ENCODE peak calls at places on chromosomes 7 and 10, in eight cellular contexts. Z, N, S, K, Q, B, A and T are unnamed samples.
A peak's percentile ranks its signal among the peaks of the same experiment; 100 is the strongest.

GRCh38 chr7:80711521-80711920 is 73.1 kb downstream of the CD36 start:
- DNase-seq in Z (no peak), N (no peak), S (peak; percentile 38), K (no peak), Q (no peak), B (no peak), A (peak; percentile 68), T (peak; percentile 97)

GRCh38 chr7:82567841-82568240 is 124.3 kb upstream of the CACNA2D1 start:
- DNase-seq in Z (no peak), N (no peak), S (no peak), K (no peak), Q (no peak), B (no peak), A (no peak), T (no peak)

GRCh38 chr7:84729284-84729683 is 457.6 kb downstream of the SEMA3D start:
- DNase-seq in Z (no peak), N (no peak), S (peak; percentile 15), K (peak; percentile 65), Q (no peak), B (no peak), A (peak; percentile 69), T (no peak)

GRCh38 chr10:56178210-56178609 is 182.8 kb downstream of the ZWINT start:
- DNase-seq in Z (no peak), N (no peak), S (no peak), K (no peak), Q (no peak), B (no peak), A (no peak), T (no peak)

GRCh38 chr7:43953071-43953470 is 26.8 kb downstream of the UBE2D4 start:
- DNase-seq in Z (no peak), N (no peak), S (no peak), K (no peak), Q (no peak), B (no peak), A (no peak), T (no peak)

GRCh38 chr10:88062385-88062784 is 199.0 kb downstream of the PTEN start:
- DNase-seq in Z (no peak), N (peak; percentile 93), S (no peak), K (no peak), Q (peak; percentile 48), B (no peak), A (peak; percentile 13), T (no peak)

GRCh38 chr10:126133906-126134703 is 237.7 kb downstream of the FANK1 start:
- DNase-seq in Z (no peak), N (no peak), S (peak; percentile 78), K (peak; percentile 69), Q (no peak), B (no peak), A (peak; percentile 89), T (peak; percentile 83)

GRCh38 chr10:24882047-24882698 is 70.2 kb downstream of the PRTFDC1 start:
- DNase-seq in Z (no peak), N (peak; percentile 70), S (no peak), K (peak; percentile 93), Q (no peak), B (no peak), A (peak; percentile 81), T (peak; percentile 71)

GRCh38 chr10:124734311-124735166 is 9.6 kb downstream of the FAM53B start:
- DNase-seq in Z (no peak), N (peak; percentile 58), S (no peak), K (no peak), Q (no peak), B (no peak), A (no peak), T (no peak)

GRCh38 chr7:125504848-125505247 is 575.2 kb upstream of the POT1 start:
- DNase-seq in Z (no peak), N (no peak), S (no peak), K (no peak), Q (no peak), B (no peak), A (no peak), T (no peak)

GRCh38 chr7:29881724-29882123 is 75.4 kb downstream of the WIPF3 start:
- DNase-seq in Z (peak; percentile 76), N (no peak), S (no peak), K (no peak), Q (no peak), B (no peak), A (no peak), T (no peak)

GRCh38 chr7:29882481-29882880 is 76.2 kb downstream of the WIPF3 start:
- DNase-seq in Z (no peak), N (no peak), S (no peak), K (no peak), Q (no peak), B (no peak), A (no peak), T (no peak)

GRCh38 chr7:29885626-29886025 is 79.3 kb downstream of the WIPF3 start:
- DNase-seq in Z (no peak), N (no peak), S (no peak), K (no peak), Q (no peak), B (no peak), A (no peak), T (no peak)

GRCh38 chr7:29884399-29885272 is 78.3 kb downstream of the WIPF3 start:
- DNase-seq in Z (no peak), N (no peak), S (no peak), K (no peak), Q (no peak), B (no peak), A (no peak), T (no peak)

DNA sequence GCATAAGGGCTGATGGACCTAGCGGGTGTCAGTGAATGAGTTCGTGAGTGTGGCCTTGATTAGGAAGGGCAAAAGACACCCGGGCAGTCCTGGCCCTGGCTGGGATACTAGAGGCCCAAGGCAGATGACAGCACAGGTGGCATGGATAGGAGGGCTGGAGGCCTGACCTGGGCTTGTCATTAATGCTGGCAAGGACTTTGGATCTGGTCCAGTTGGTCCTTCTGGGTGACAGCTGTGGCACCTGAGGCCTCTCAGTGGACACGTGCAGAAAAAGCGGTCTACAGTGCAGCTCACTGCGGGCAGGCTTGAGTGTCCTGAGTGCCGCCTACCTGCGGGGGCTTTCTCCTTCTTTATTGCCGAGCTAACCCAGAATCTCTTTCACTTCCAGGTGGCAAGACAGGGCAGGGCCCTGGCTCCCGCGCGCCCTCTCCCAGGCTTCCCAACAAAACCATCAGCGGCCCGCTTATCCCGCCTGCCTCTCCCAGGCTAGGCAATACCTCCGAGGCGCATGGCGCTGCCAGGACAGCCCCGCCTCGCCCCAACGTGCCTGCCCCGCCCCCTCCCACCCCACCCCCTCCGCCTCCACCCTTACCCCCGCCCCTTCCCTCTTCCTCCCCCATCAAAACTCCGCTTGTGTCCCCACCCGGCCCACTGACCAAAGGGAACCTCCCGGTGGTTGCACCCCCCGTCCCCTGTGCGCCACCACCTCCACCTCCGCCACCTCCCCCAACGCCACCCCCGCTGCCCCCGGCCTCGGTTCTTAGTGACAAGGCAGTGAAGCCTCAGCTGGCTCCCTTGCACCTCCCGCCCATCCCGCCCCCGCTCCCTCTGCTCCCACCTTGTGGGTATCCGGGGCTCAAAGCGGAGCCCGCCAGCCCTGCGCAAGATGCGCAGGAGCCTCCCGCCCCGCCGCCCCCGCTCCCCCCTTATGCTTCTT is 77.4 kb downstream of the WIPF3 start:
- DNase-seq in Z (peak; percentile 78), N (no peak), S (no peak), K (no peak), Q (no peak), B (no peak), A (no peak), T (no peak)
- H3K4me3 ChIP-seq in Z (peak overlapping the region; percentile 51), N (no peak overlapping the region), S (no peak overlapping the region), K (no peak overlapping the region), Q (no peak overlapping the region), B (no peak overlapping the region), A (no peak overlapping the region), T (no peak overlapping the region)

GRCh38 chr7:150688630-150689029 is 3.1 kb downstream of the GIMAP2 start:
- DNase-seq in Z (no peak), N (no peak), S (no peak), K (no peak), Q (no peak), B (no peak), A (no peak), T (no peak)

GRCh38 chr7:150686030-150686626 is 622 bp downstream of the GIMAP2 start:
- DNase-seq in Z (no peak), N (peak; percentile 52), S (no peak), K (no peak), Q (no peak), B (no peak), A (no peak), T (no peak)

DNA sequence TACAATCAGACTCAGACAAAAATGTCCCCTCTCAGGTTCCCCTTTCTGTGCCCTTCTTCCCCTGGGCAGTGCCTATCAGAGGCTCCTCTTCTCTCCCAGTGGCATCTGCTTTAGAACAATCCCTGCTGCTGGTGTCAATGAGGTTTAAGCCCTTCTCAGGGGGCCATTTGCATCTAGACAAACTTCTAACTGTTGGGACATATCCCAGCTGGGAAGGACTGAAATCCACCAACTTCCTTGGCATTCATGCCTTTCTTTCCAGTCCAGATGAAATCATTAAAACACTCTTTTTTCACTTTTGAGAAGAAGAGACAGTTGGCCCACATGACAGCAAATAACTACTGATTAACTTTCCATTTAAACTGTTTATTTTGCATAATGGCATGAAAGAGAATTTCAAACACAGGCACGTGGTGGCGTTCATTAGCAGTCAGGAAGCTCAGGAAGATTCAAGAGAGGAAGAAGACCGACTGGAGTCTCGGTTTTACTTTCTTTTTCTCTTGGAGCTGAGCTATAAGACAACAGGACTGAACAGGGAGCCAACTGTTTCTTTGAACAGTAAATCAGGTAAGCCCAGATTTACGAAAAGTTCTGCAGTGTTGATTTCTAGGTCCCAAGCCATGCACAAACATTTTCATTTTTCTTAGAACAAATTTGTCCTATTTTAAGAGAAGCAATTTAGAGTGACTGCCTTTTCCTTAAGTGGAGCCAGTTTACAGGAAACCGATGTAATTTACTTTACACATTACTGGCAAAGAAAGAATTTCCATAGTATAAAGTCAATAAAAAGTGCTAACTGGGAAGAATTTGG is at the start of gene GIMAP2:
- DNase-seq in Z (no peak), N (peak; percentile 87), S (no peak), K (peak; percentile 10), Q (peak; percentile 50), B (no peak), A (peak; percentile 24), T (peak; percentile 32)
- H3K4me3 ChIP-seq in Z (no peak within 1 kb of the TSS), N (peak within 1 kb of the TSS; percentile 99), S (no peak within 1 kb of the TSS), K (no peak within 1 kb of the TSS), Q (peak within 1 kb of the TSS; percentile 48), B (peak within 1 kb of the TSS; percentile 50), A (peak within 1 kb of the TSS; percentile 55), T (peak within 1 kb of the TSS; percentile 35)

DNA sequence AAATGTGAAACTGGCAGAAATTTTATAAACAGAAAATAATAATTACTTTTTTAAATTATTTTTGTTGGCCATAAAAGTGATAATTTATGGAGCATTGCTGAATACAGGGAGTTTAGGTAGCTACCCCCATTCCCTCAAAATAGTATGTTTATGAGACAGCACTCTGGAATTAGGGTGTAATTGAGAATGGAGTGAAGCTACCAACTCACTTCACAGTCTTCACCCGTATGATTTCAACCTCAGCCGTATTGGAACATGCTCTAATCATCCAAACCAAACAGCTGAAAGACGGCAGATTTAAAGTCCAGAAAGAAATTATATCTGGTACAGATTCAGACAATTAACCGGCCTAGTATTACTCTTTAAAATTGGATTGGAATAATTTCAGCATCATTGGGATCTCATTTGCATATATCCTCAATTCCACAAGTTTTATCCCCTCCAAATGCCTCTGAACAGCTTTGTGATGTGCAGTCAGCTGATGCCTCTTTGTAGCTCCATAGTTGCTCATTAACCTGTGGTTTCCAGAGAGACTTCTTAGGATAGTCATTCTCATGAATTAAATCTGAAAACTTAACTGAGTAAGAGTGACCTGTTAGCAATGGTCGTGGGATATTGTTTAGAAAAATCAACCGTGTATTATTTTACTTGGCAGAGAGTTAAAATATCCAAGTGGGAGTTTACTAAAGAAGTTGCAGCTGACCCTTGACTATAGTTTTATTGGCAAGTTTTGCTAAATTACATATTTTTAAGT is 59.1 kb upstream of the GJD4 start:
- DNase-seq in Z (no peak), N (no peak), S (peak; percentile 14), K (peak; percentile 34), Q (no peak), B (no peak), A (peak; percentile 27), T (peak; percentile 36)
- H3K4me3 ChIP-seq in Z (no peak overlapping the region), N (no peak overlapping the region), S (no peak overlapping the region), K (no peak overlapping the region), Q (no peak overlapping the region), B (no peak overlapping the region), A (no peak overlapping the region), T (no peak overlapping the region)

GRCh38 chr10:132396495-132397035 is 435 bp upstream of the PWWP2B start:
- DNase-seq in Z (peak; percentile 86), N (peak; percentile 41), S (peak; percentile 42), K (peak; percentile 48), Q (peak; percentile 55), B (no peak), A (peak; percentile 42), T (peak; percentile 14)
- H3K4me3 ChIP-seq in Z (peak overlapping the region; percentile 55), N (peak overlapping the region; percentile 18), S (peak overlapping the region; percentile 100), K (no peak overlapping the region), Q (peak overlapping the region; percentile 23), B (peak overlapping the region; percentile 49), A (peak overlapping the region; percentile 44), T (peak overlapping the region; percentile 9)